ENCODE peak calls at places on chromosomes 6 and 20, in five cellular contexts. S is H7, V is NCI-H187, G is chondrocyte, T is NCI-H82. N is an unnamed sample.
A peak's percentile ranks its signal among the peaks of the same experiment; 100 is the strongest.

GRCh38 chr20:45456632-45457031 is 12.9 kb upstream of the WFDC2 start:
- DNase-seq in T (peak; percentile 70), S (peak; percentile 57), G (no peak), V (no peak), N (no peak)

GRCh38 chr6:167493961-167494697 is 169.2 kb downstream of the TTLL2 start:
- DNase-seq in G (no peak), S (no peak), T (no peak), V (no peak), N (no peak)

GRCh38 chr6:29792123-29793035 is 35.2 kb upstream of the HLA-G start:
- DNase-seq in G (no peak), V (no peak), S (peak; percentile 87), T (no peak), N (no peak)

GRCh38 chr20:25280051-25280573 is 32.2 kb downstream of the PYGB start:
- DNase-seq in G (peak; percentile 66), T (no peak), V (no peak), S (no peak), N (no peak)

GRCh38 chr6:30963641-30964040 is 19.9 kb upstream of the MUC21 start:
- DNase-seq in G (no peak), T (no peak), V (no peak), S (no peak), N (no peak)

GRCh38 chr20:56247954-56248782 is at the start of gene MC3R:
- DNase-seq in G (no peak), T (peak; percentile 79), S (peak; percentile 11), V (no peak), N (no peak)

GRCh38 chr20:2283706-2284423 is 11.9 kb upstream of the TGM3 start:
- DNase-seq in G (no peak), T (no peak), S (no peak), V (no peak), N (no peak)

GRCh38 chr20:21125072-21125848 is 622 bp upstream of the KIZ start:
- DNase-seq in V (peak; percentile 30), T (peak; percentile 78), G (no peak), S (peak; percentile 33), N (no peak)

GRCh38 chr20:58512808-58513552 is 2.2 kb downstream of the APCDD1L start:
- DNase-seq in T (no peak), S (peak; percentile 41), G (no peak), V (no peak), N (no peak)

GRCh38 chr20:37990571-37991151 is 42.6 kb downstream of the TTI1 start:
- DNase-seq in T (peak; percentile 90), V (no peak), G (no peak), S (no peak), N (no peak)

GRCh38 chr6:89268776-89269175 is 46.3 kb downstream of the GABRR2 start:
- DNase-seq in S (no peak), V (no peak), T (no peak), G (no peak), N (no peak)

GRCh38 chr20:29408034-29408695 is 1849.3 kb upstream of the DEFB115 start:
- DNase-seq in G (no peak), T (no peak), V (no peak), S (peak; percentile 22), N (no peak)

GRCh38 chr6:159988983-159989454 is 20.1 kb downstream of the IGF2R start:
- DNase-seq in V (no peak), S (no peak), T (no peak), G (no peak), N (no peak)

GRCh38 chr20:48489656-48490055 is 338.1 kb downstream of the PREX1 start:
- DNase-seq in V (no peak), T (peak; percentile 24), G (no peak), S (no peak), N (no peak)

GRCh38 chr6:166763606-166764472 is 136.8 kb upstream of the RPS6KA2 start:
- DNase-seq in V (no peak), S (peak; percentile 66), T (no peak), G (peak; percentile 51), N (no peak)

GRCh38 chr6:39725632-39725997 is 407 bp upstream of the KIF6 start:
- DNase-seq in G (no peak), V (no peak), S (no peak), T (no peak), N (no peak)

GRCh38 chr6:83873869-83874268 is 14.4 kb downstream of the CYB5R4 start:
- DNase-seq in T (no peak), S (no peak), G (no peak), V (no peak), N (no peak)

GRCh38 chr6:149233056-149233715 is 84.3 kb upstream of the TAB2 start:
- DNase-seq in T (no peak), V (no peak), S (no peak), G (no peak), N (no peak)

GRCh38 chr6:12605888-12606345 is 110.7 kb upstream of the PHACTR1 start:
- DNase-seq in T (peak; percentile 87), S (peak; percentile 27), V (no peak), G (no peak), N (no peak)

GRCh38 chr6:53926505-53926904 is 131.7 kb downstream of the LRRC1 start:
- DNase-seq in S (no peak), V (no peak), G (no peak), T (no peak), N (no peak)

GRCh38 chr6:157982297-157982579 is 575 bp downstream of the SYNJ2 start:
- DNase-seq in V (no peak), G (peak; percentile 83), S (no peak), T (peak; percentile 42), N (no peak)

GRCh38 chr20:13199279-13199678 is 21.8 kb upstream of the ISM1 start:
- DNase-seq in V (no peak), T (no peak), S (no peak), G (no peak), N (no peak)

GRCh38 chr6:133899556-133899955 is 10.6 kb downstream of the TCF21 start:
- DNase-seq in T (no peak), S (no peak), G (no peak), V (no peak), N (no peak)

GRCh38 chr20:47720636-47721427 is 64.4 kb downstream of the SULF2 start:
- DNase-seq in G (no peak), T (no peak), S (no peak), V (no peak), N (no peak)

GRCh38 chr20:47267621-47268020 is 88.9 kb downstream of the ZMYND8 start:
- DNase-seq in G (no peak), T (no peak), V (no peak), S (no peak), N (no peak)

GRCh38 chr20:8271727-8272126 is 139.7 kb downstream of the PLCB1 start:
- DNase-seq in T (no peak), V (no peak), S (no peak), G (no peak), N (no peak)

GRCh38 chr6:143264996-143265734 is 185.3 kb downstream of the ADAT2 start:
- DNase-seq in V (no peak), G (no peak), T (no peak), S (no peak), N (no peak)

GRCh38 chr20:45359406-45360148 is 3.4 kb upstream of the SYS1 start:
- DNase-seq in G (no peak), S (no peak), V (no peak), T (no peak), N (no peak)

GRCh38 chr20:53723045-53723444 is 129.4 kb upstream of the ZNF217 start:
- DNase-seq in V (no peak), T (no peak), S (no peak), G (no peak), N (no peak)

GRCh38 chr6:41371992-41372525 is 36.7 kb downstream of the NCR2 start:
- DNase-seq in T (peak; percentile 37), S (peak; percentile 75), G (no peak), V (no peak), N (no peak)

GRCh38 chr20:46838002-46838401 is 56.6 kb upstream of the EYA2 start:
- DNase-seq in T (peak; percentile 19), G (no peak), S (peak; percentile 52), V (no peak), N (no peak)